ENCODE peak calls at places on chromosomes 6 and 20, in four cellular contexts. E is fibroblast of lung; F is CD4-positive, CD25-positive, alpha-beta regulatory T cell; L is fibroblast of mammary gland. M is an unnamed sample.

GRCh38 chr20:63498950-63499332 is at the start of gene EEF1A2:
- DNase-seq in L (no peak), E (no peak), F (peak), M (no peak)

GRCh38 chr6:68651018-68651985 is 16.2 kb downstream of the ADGRB3 start:
- DNase-seq in L (peak), E (peak), F (no peak), M (no peak)

GRCh38 chr6:132131351-132131750 is 180.2 kb upstream of the CCN2 start:
- DNase-seq in E (no peak), F (no peak), L (no peak), M (no peak)

GRCh38 chr6:169905041-169905807 is 153.8 kb downstream of the ERMARD start:
- DNase-seq in L (peak), F (no peak), E (peak), M (no peak)

GRCh38 chr6:128144320-128144719 is 243.5 kb upstream of the THEMIS start:
- DNase-seq in E (no peak), F (no peak), L (no peak), M (no peak)

GRCh38 chr6:99333068-99333467 is 16.4 kb downstream of the FAXC start:
- DNase-seq in F (no peak), L (no peak), E (no peak), M (no peak)

GRCh38 chr6:52953911-52954839 is 40.9 kb downstream of the GSTA4 start:
- DNase-seq in L (no peak), F (no peak), E (no peak), M (no peak)

GRCh38 chr6:107144014-107144413 is 28.7 kb upstream of the BEND3 start:
- DNase-seq in E (no peak), L (no peak), F (no peak), M (no peak)

GRCh38 chr20:62362991-62363919 is 3.9 kb downstream of the LAMA5 start:
- DNase-seq in E (no peak), L (no peak), F (no peak), M (no peak)

GRCh38 chr20:3461911-3462677 is 8.7 kb upstream of the ATRN start:
- DNase-seq in E (no peak), L (peak), F (no peak), M (no peak)

GRCh38 chr6:7183707-7184106 is 75.9 kb downstream of the RREB1 start:
- DNase-seq in F (no peak), E (no peak), L (no peak), M (no peak)

GRCh38 chr6:95143408-95144180 is 433.7 kb upstream of the MANEA start:
- DNase-seq in E (no peak), L (no peak), F (no peak), M (no peak)

GRCh38 chr6:104837158-104837557 is 22.6 kb downstream of the HACE1 start:
- DNase-seq in F (no peak), L (no peak), E (no peak), M (no peak)

GRCh38 chr20:49942303-49942702 is 6.1 kb downstream of the RNF114 start:
- DNase-seq in L (no peak), E (no peak), F (no peak), M (no peak)

GRCh38 chr6:112501705-112502104 is 154.6 kb downstream of the RFPL4B start:
- DNase-seq in E (peak), L (peak), F (no peak), M (no peak)

GRCh38 chr6:124958149-124958548 is 4.1 kb upstream of the RNF217 start:
- DNase-seq in F (no peak), L (no peak), E (no peak), M (no peak)

GRCh38 chr20:48401359-48401758 is 426.4 kb downstream of the PREX1 start:
- DNase-seq in F (no peak), L (no peak), E (no peak), M (no peak)

GRCh38 chr6:117264487-117265424 is 602 bp upstream of the VGLL2 start:
- DNase-seq in F (peak), E (peak), L (no peak), M (no peak)

GRCh38 chr6:27962506-27962905 is 5.5 kb downstream of the OR2B6 start:
- DNase-seq in F (no peak), E (no peak), L (no peak), M (no peak)

GRCh38 chr6:54031194-54031593 is 80.0 kb upstream of the MLIP start:
- DNase-seq in F (no peak), E (no peak), L (no peak), M (no peak)

GRCh38 chr6:4017847-4018193 is 61.1 kb downstream of the FAM217A start:
- DNase-seq in L (peak), F (peak), E (peak), M (no peak)

GRCh38 chr6:47407295-47408281 is 70.0 kb upstream of the CD2AP start:
- DNase-seq in E (no peak), L (no peak), F (no peak), M (no peak)

GRCh38 chr6:118930680-118931079 is 4.3 kb downstream of the MCM9 start:
- DNase-seq in F (no peak), L (no peak), E (no peak), M (no peak)

GRCh38 chr20:11919046-11919445 is 1.4 kb downstream of the BTBD3 start:
- DNase-seq in F (no peak), E (peak), L (no peak), M (no peak)

GRCh38 chr6:170199716-170200115 is 91.2 kb downstream of the DLL1 start:
- DNase-seq in E (no peak), F (no peak), L (no peak), M (no peak)

GRCh38 chr20:64232794-64233193 is 22.8 kb upstream of the PCMTD2 start:
- DNase-seq in F (no peak), E (no peak), L (no peak), M (no peak)

GRCh38 chr6:14240411-14241166 is 123.0 kb downstream of the CD83 start:
- DNase-seq in F (no peak), E (no peak), L (no peak), M (no peak)

GRCh38 chr6:24720604-24721460 is 1.9 kb upstream of the C6orf62 start:
- DNase-seq in L (peak), E (peak), F (peak), M (peak)

GRCh38 chr6:39887692-39888450 is 46.4 kb downstream of the MOCS1 start:
- DNase-seq in F (no peak), L (peak), E (peak), M (no peak)

GRCh38 chr20:3980260-3981131 is 34.9 kb downstream of the RNF24 start:
- DNase-seq in L (peak), E (peak), F (peak), M (no peak)

GRCh38 chr20:51116765-51117686 is 94.1 kb upstream of the KCNG1 start:
- DNase-seq in F (no peak), E (no peak), L (peak), M (no peak)

GRCh38 chr6:152609125-152609670 is 28.0 kb downstream of the SYNE1 start:
- DNase-seq in L (no peak), F (no peak), E (no peak), M (no peak)
- H3K4me3 ChIP-seq in L (no peak), F (no peak), E (no peak), M (no peak)

GRCh38 chr20:330233-331149 is 5.1 kb downstream of the SOX12 start:
- DNase-seq in F (peak), L (peak), E (peak), M (no peak)
- H3K4me3 ChIP-seq in F (no peak), L (no peak), E (no peak), M (no peak)

DNA sequence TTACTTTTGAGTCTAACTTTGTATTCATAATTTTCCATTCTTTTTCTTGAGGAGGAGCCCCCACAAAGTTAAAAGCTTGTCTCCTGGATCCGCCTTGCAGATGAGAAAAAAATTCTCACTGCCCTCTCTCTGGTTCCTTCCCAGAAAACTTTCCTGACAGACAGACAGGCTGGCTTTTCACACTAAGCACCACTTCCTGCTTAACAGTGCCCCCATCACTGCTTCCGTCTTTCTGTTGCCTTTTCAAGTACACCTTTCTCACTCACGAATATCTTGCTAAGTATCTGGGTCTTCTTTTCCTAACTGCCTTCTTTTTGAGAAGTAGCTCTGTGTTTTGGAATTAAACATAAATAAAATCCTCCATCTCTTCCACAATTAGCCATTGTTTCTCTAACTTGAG is 19.8 kb upstream of the LMBRD1 start:
- DNase-seq in E (no peak), F (peak), L (no peak), M (no peak)
- H3K4me3 ChIP-seq in E (no peak), F (peak), L (no peak), M (no peak)

GRCh38 chr6:44508646-44509045 is 121.1 kb downstream of the CDC5L start:
- DNase-seq in F (no peak), L (peak), E (peak), M (no peak)
- H3K4me3 ChIP-seq in F (no peak), L (no peak), E (no peak), M (no peak)

GRCh38 chr20:59028812-59029211 is 3.3 kb downstream of the ATP5F1E start:
- DNase-seq in F (no peak), L (no peak), E (no peak), M (no peak)
- H3K4me3 ChIP-seq in F (peak), L (no peak), E (peak), M (no peak)

DNA sequence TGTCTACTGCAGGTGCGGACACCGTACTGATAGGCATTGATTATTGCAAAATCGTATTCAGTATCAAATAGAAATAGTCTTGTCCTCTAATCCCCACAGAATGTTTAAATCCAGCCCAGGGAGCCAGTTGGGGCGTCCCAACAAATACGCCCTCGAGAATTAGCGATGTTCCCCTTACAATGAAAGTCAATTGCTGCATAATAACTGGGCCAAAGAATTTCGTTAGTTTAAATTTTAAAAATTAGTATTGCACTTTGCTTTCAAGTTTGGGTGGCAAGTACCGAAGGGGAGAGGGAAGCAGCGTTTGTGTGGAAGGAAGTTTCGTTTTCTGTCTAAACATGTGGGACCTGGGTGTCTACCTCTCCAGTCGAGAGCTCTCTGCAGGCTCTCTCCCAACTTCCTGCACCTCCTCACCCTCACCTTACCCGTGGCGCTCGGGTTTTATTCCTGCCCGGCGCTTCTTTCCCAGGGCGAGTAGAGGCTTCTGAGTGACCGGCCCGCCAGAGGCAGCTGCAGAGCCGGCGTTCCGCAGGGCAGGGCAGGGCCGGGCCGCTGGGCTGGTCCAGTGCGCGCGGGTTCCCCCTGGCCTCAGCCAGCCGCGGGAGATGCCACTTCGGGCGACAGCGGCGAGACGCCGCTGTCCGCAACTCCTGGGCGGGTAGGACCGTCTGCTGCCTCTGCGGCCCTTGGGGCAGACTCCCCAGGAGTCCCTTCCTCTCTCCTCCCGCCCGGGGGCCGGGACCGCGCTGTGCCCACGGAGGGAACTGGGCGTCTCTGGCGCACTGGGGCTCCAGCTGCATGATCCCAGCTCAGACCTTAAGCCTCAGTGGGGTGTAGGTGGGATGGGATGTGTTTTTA is 862 bp upstream of the TFAP2C start:
- DNase-seq in E (no peak), F (no peak), L (no peak), M (no peak)
- H3K4me3 ChIP-seq in E (no peak), F (no peak), L (no peak), M (peak)

GRCh38 chr6:34146021-34146782 is at the start of gene GRM4:
- DNase-seq in E (no peak), F (no peak), L (no peak), M (no peak)
- H3K4me3 ChIP-seq in E (peak), F (no peak), L (no peak), M (peak)

DNA sequence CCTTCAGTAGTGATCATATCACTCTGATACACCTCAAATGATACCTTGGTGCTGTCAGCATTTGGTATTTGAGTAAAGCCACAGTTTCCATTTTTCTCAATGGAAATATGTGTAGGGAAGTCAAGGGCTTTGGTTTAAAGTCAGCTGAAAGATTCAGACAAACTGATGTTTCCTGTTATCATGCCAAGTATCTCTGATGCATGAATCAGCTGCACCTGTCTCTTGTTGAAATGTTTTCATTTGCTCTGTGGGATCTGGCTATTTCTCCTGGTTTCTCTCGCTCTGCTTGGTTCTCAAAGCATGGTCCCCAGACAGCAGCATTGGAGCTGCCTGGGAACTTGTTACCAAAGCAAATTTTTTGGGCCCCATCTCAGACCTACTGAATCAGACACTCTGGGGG is 23.5 kb downstream of the ZFP64 start:
- DNase-seq in L (no peak), F (no peak), E (no peak), M (no peak)
- H3K4me3 ChIP-seq in L (no peak), F (no peak), E (no peak), M (no peak)

DNA sequence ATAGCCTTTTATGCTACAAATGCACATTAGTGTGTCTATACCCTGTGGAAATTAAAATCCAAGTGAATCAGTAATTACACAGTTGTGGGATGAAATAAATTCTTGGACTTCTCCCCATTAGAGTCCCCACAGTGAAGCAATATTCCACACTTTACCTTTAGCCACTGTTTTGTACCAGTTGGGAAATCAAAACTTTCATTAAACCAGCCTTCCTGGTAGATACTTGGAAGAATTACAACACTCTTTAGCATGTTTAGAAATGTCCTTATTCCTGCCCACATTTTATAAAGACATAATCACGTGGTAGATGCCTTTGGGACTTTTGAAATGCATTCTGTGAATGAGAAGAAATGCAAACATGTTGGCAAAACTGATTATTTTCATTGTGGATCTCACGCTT is 49.0 kb upstream of the ANKEF1 start:
- DNase-seq in L (peak), E (no peak), F (no peak), M (no peak)
- H3K4me3 ChIP-seq in L (no peak), E (no peak), F (no peak), M (no peak)